ENCODE peak calls at places on chromosomes 13 and 19, in eight cellular contexts. B is dorsolateral prefrontal cortex, Y is cardiac fibroblast, Q is psoas muscle, S is A549, F is fibroblast of lung, H is heart right ventricle, M is Peyer's patch. X is an unnamed sample.

GRCh38 chr13:27425151-27425917 is 915 bp downstream of the GTF3A start:
- DNase-seq in B (no peak), Y (peak; percentile 19), Q (no peak), S (no peak), F (peak; percentile 29), H (no peak), M (no peak), X (no peak)

GRCh38 chr13:113116871-113117271 is 5.7 kb upstream of the F10 start:
- DNase-seq in B (no peak), Y (no peak), Q (no peak), S (no peak), F (no peak), H (no peak), M (no peak), X (no peak)

GRCh38 chr19:5006201-5006600 is 37.3 kb downstream of the KDM4B start:
- DNase-seq in B (no peak), Y (peak; percentile 15), Q (no peak), S (no peak), F (peak; percentile 34), H (no peak), M (no peak), X (no peak)

GRCh38 chr13:109627649-109628048 is 158.7 kb downstream of the IRS2 start:
- DNase-seq in B (no peak), Y (no peak), Q (no peak), S (no peak), F (no peak), H (no peak), M (no peak), X (no peak)

GRCh38 chr19:5585461-5586299 is 17.9 kb upstream of the TINCR start:
- DNase-seq in B (no peak), Y (no peak), Q (no peak), S (no peak), F (peak; percentile 25), H (peak; percentile 39), M (peak; percentile 20), X (no peak)

GRCh38 chr13:109243311-109243951 is 543.0 kb downstream of the IRS2 start:
- DNase-seq in B (no peak), Y (peak; percentile 98), Q (no peak), S (peak; percentile 33), F (peak; percentile 96), H (peak; percentile 40), M (no peak), X (peak; percentile 21)

GRCh38 chr19:17075860-17076538 is 422 bp downstream of the MYO9B start:
- DNase-seq in B (no peak), Y (no peak), Q (peak; percentile 36), S (peak; percentile 22), F (peak; percentile 41), H (peak; percentile 49), M (peak; percentile 61), X (peak; percentile 8)

GRCh38 chr13:50085063-50085462 is 69.8 kb downstream of the KCNRG start:
- DNase-seq in B (no peak), Y (peak; percentile 74), Q (no peak), S (no peak), F (no peak), H (no peak), M (no peak), X (no peak)

GRCh38 chr13:112619730-112620639 is 32.0 kb upstream of the TUBGCP3 start:
- DNase-seq in B (no peak), Y (peak; percentile 41), Q (no peak), S (no peak), F (peak; percentile 59), H (no peak), M (no peak), X (no peak)

GRCh38 chr13:50911937-50912624 is 2.5 kb downstream of the RNASEH2B start:
- DNase-seq in B (peak; percentile 80), Y (peak; percentile 91), Q (peak; percentile 86), S (peak; percentile 58), F (peak; percentile 88), H (peak; percentile 89), M (peak; percentile 97), X (peak; percentile 81)

GRCh38 chr19:10872551-10873107 is 1.3 kb downstream of the CARM1 start:
- DNase-seq in B (no peak), Y (no peak), Q (no peak), S (no peak), F (no peak), H (no peak), M (no peak), X (no peak)

GRCh38 chr19:1361601-1362384 is 21.9 kb upstream of the NDUFS7 start:
- DNase-seq in B (no peak), Y (peak; percentile 84), Q (no peak), S (no peak), F (peak; percentile 88), H (no peak), M (no peak), X (no peak)

GRCh38 chr19:50801107-50801506 is 10.9 kb downstream of the ACP4 start:
- DNase-seq in B (no peak), Y (no peak), Q (no peak), S (no peak), F (no peak), H (no peak), M (no peak), X (no peak)

GRCh38 chr13:113982296-113982661 is 8.4 kb upstream of the C13orf46 start:
- DNase-seq in B (peak; percentile 35), Y (no peak), Q (peak; percentile 7), S (no peak), F (no peak), H (no peak), M (no peak), X (no peak)

GRCh38 chr19:35009424-35010415 is 9.6 kb downstream of the GRAMD1A start:
- DNase-seq in B (no peak), Y (no peak), Q (no peak), S (no peak), F (no peak), H (no peak), M (no peak), X (no peak)

DNA sequence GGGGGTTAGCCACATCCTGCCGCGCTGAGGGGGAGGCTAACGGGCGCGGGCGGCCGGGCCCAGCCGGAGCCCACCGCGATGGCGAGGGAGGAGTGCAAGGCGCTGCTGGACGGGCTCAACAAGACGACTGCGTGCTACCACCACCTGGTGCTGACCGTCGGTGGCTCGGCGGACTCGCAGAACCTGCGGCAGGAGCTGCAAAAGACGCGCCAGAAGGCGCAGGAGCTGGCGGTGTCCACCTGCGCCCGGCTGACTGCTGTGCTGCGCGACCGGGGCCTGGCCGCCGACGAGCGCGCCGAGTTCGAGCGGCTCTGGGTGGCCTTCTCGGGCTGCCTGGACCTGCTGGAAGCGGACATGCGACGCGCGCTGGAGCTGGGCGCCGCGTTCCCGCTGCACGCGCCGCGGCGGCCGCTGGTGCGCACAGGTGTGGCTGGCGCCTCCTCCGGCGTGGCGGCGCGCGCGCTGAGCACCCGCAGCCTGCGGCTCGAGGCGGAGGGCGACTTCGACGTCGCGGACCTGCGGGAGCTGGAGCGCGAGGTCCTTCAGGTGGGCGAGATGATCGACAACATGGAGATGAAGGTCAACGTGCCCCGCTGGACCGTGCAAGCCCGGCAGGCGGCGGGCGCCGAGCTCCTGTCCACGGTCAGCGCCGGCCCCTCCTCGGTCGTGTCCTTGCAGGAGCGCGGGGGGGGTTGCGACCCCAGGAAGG is 692 bp downstream of the RGS9BP start:
- DNase-seq in B (no peak), Y (no peak), Q (no peak), S (peak; percentile 43), F (no peak), H (no peak), M (no peak), X (peak; percentile 47)
- TF ChIP-seq CTCF in B (no peak), Y (no peak), Q (no peak), S (no peak), F (no peak), H (peak; percentile 8), M (no peak), X (no peak)

GRCh38 chr13:102400619-102401125 is 1.2 kb downstream of the FGF14 start:
- DNase-seq in B (peak; percentile 48), Y (no peak), Q (peak; percentile 29), S (no peak), F (peak; percentile 11), H (no peak), M (no peak), X (no peak)

GRCh38 chr13:102401755-102402154 is at the start of gene FGF14:
- DNase-seq in B (no peak), Y (no peak), Q (no peak), S (no peak), F (no peak), H (no peak), M (no peak), X (no peak)

GRCh38 chr13:102399791-102400618 is 1.8 kb downstream of the FGF14 start:
- DNase-seq in B (peak; percentile 45), Y (no peak), Q (peak; percentile 22), S (peak; percentile 28), F (no peak), H (no peak), M (no peak), X (peak; percentile 4)

GRCh38 chr13:102401305-102401704 is 543 bp downstream of the FGF14 start:
- DNase-seq in B (no peak), Y (no peak), Q (no peak), S (no peak), F (no peak), H (no peak), M (no peak), X (no peak)

GRCh38 chr13:102402292-102402691 is 444 bp upstream of the FGF14 start:
- DNase-seq in B (peak; percentile 74), Y (no peak), Q (peak; percentile 25), S (no peak), F (peak; percentile 48), H (peak; percentile 42), M (no peak), X (no peak)
- TF ChIP-seq CTCF in B (no peak), Y (no peak), Q (no peak), S (no peak), F (peak; percentile 6), H (no peak), M (no peak), X (no peak)

GRCh38 chr13:61684976-61685682 is 269.5 kb upstream of the PCDH20 start:
- DNase-seq in B (no peak), Y (no peak), Q (no peak), S (no peak), F (no peak), H (no peak), M (no peak), X (no peak)

GRCh38 chr13:61685683-61686013 is 270.0 kb upstream of the PCDH20 start:
- DNase-seq in B (no peak), Y (no peak), Q (no peak), S (no peak), F (no peak), H (no peak), M (no peak), X (no peak)
- TF ChIP-seq CTCF in B (no peak), Y (no peak), Q (no peak), S (no peak), F (no peak), H (no peak), M (no peak), X (no peak)

DNA sequence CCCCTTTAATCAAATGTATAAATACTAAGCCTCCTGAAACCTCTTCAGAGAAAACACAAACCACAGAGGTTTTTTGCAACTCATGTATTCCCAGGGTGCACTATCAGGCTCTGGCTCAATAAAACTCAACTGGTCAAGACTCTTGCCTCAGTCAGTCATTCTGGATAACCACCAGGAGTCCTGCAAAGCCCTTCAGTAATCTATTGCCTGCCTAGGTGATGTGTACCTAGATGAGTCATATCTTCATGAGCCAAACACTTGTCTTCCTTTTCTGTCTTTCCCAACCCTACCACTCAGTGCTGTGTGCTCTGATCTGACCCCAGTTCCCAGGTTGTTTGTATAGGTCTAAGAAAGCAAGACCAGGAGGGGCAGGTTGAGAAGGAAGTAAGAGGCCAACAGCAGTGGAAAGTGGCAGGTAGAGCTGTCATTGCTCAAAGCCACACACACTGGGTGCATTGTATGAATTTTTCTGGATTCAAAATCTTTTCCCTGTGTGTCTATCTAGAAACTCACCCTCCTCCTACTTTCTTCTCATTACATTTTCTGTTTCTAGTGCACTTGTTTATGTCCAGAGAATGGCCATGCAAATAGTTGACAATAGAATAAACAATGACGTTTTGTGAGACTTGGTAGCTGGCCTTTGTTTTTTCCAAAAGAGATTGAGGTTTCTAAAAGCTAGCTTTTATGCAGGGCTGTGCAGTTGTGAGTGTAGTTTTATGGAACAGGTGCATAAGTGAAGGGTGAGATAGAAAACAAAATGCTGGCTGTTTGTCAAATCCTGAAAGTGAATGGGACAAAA is 48.1 kb downstream of the PSG1 start:
- DNase-seq in B (no peak), Y (no peak), Q (no peak), S (peak; percentile 77), F (no peak), H (no peak), M (no peak), X (peak; percentile 72)
- TF ChIP-seq CTCF in B (no peak), Y (no peak), Q (no peak), S (peak; percentile 46), F (no peak), H (no peak), M (no peak), X (no peak)